ENCODE peak calls at places on chromosome 5, in seven cellular contexts. One of them, this sample, is unnamed.

GRCh38 chr5:159727167-159727566 is 189.1 kb upstream of the ADRA1B start:
- DNase-seq in AG09319: no peak
- DNase-seq in AG08395: no peak
- DNase-seq in trophoblast cell: no peak
- DNase-seq in hippocampal formation: no peak
- DNase-seq in esophagus squamous epithelium: no peak
- DNase-seq in stimulated activated CD4-positive, alpha-beta T cell treated with anti-CD3 and anti-CD28 coated beads, Interleukin-1b, Interleukin-23, amount 100 ng/mL, for 24 hours: no peak
- DNase-seq in this sample: no peak

GRCh38 chr5:167897371-167897770 is 394.1 kb upstream of the WWC1 start:
- DNase-seq in stimulated activated CD4-positive, alpha-beta T cell treated with anti-CD3 and anti-CD28 coated beads, Interleukin-1b, Interleukin-23, amount 100 ng/mL, for 24 hours: no peak
- DNase-seq in esophagus squamous epithelium: no peak
- DNase-seq in trophoblast cell: no peak
- DNase-seq in AG08395: no peak
- DNase-seq in AG09319: no peak
- DNase-seq in hippocampal formation: no peak
- DNase-seq in this sample: no peak

GRCh38 chr5:79875230-79875629 is 115.8 kb downstream of the MTX3 start:
- DNase-seq in esophagus squamous epithelium: no peak
- DNase-seq in hippocampal formation: no peak
- DNase-seq in AG08395: no peak
- DNase-seq in stimulated activated CD4-positive, alpha-beta T cell treated with anti-CD3 and anti-CD28 coated beads, Interleukin-1b, Interleukin-23, amount 100 ng/mL, for 24 hours: no peak
- DNase-seq in trophoblast cell: no peak
- DNase-seq in AG09319: no peak
- DNase-seq in this sample: no peak

GRCh38 chr5:56565693-56566092 is 249.7 kb upstream of the MAP3K1 start:
- DNase-seq in stimulated activated CD4-positive, alpha-beta T cell treated with anti-CD3 and anti-CD28 coated beads, Interleukin-1b, Interleukin-23, amount 100 ng/mL, for 24 hours: no peak
- DNase-seq in esophagus squamous epithelium: no peak
- DNase-seq in trophoblast cell: no peak
- DNase-seq in AG08395: no peak
- DNase-seq in AG09319: no peak
- DNase-seq in hippocampal formation: no peak
- DNase-seq in this sample: no peak

GRCh38 chr5:125198270-125198974 is 452.0 kb upstream of the ZNF608 start:
- DNase-seq in AG08395: peak; percentile 50
- DNase-seq in AG09319: peak; percentile 84
- DNase-seq in stimulated activated CD4-positive, alpha-beta T cell treated with anti-CD3 and anti-CD28 coated beads, Interleukin-1b, Interleukin-23, amount 100 ng/mL, for 24 hours: no peak
- DNase-seq in esophagus squamous epithelium: no peak
- DNase-seq in trophoblast cell: no peak
- DNase-seq in hippocampal formation: peak; percentile 59
- DNase-seq in this sample: peak; percentile 74

GRCh38 chr5:179142434-179143198 is 82.4 kb downstream of the ZNF354C start:
- DNase-seq in trophoblast cell: peak; percentile 10
- DNase-seq in AG09319: no peak
- DNase-seq in stimulated activated CD4-positive, alpha-beta T cell treated with anti-CD3 and anti-CD28 coated beads, Interleukin-1b, Interleukin-23, amount 100 ng/mL, for 24 hours: no peak
- DNase-seq in esophagus squamous epithelium: no peak
- DNase-seq in hippocampal formation: no peak
- DNase-seq in AG08395: peak; percentile 48
- DNase-seq in this sample: no peak

GRCh38 chr5:173069661-173070060 is 13.5 kb downstream of the CREBRF start:
- DNase-seq in AG08395: no peak
- DNase-seq in trophoblast cell: peak; percentile 82
- DNase-seq in AG09319: no peak
- DNase-seq in stimulated activated CD4-positive, alpha-beta T cell treated with anti-CD3 and anti-CD28 coated beads, Interleukin-1b, Interleukin-23, amount 100 ng/mL, for 24 hours: no peak
- DNase-seq in esophagus squamous epithelium: no peak
- DNase-seq in hippocampal formation: no peak
- DNase-seq in this sample: no peak

GRCh38 chr5:117954341-117954740 is 1034.0 kb downstream of the DTWD2 start:
- DNase-seq in trophoblast cell: no peak
- DNase-seq in AG09319: peak; percentile 18
- DNase-seq in esophagus squamous epithelium: no peak
- DNase-seq in hippocampal formation: no peak
- DNase-seq in stimulated activated CD4-positive, alpha-beta T cell treated with anti-CD3 and anti-CD28 coated beads, Interleukin-1b, Interleukin-23, amount 100 ng/mL, for 24 hours: no peak
- DNase-seq in AG08395: peak; percentile 15
- DNase-seq in this sample: no peak

GRCh38 chr5:154157483-154158378 is 32.8 kb upstream of the GALNT10 start:
- DNase-seq in hippocampal formation: no peak
- DNase-seq in trophoblast cell: no peak
- DNase-seq in AG09319: no peak
- DNase-seq in stimulated activated CD4-positive, alpha-beta T cell treated with anti-CD3 and anti-CD28 coated beads, Interleukin-1b, Interleukin-23, amount 100 ng/mL, for 24 hours: no peak
- DNase-seq in AG08395: no peak
- DNase-seq in esophagus squamous epithelium: no peak
- DNase-seq in this sample: peak; percentile 37

GRCh38 chr5:12413585-12413984 is 509.3 kb upstream of the CTNND2 start:
- DNase-seq in AG09319: no peak
- DNase-seq in AG08395: no peak
- DNase-seq in stimulated activated CD4-positive, alpha-beta T cell treated with anti-CD3 and anti-CD28 coated beads, Interleukin-1b, Interleukin-23, amount 100 ng/mL, for 24 hours: no peak
- DNase-seq in trophoblast cell: no peak
- DNase-seq in hippocampal formation: no peak
- DNase-seq in esophagus squamous epithelium: no peak
- DNase-seq in this sample: no peak

GRCh38 chr5:168693297-168693696 is 114.1 kb upstream of the PANK3 start:
- DNase-seq in hippocampal formation: no peak
- DNase-seq in trophoblast cell: no peak
- DNase-seq in esophagus squamous epithelium: no peak
- DNase-seq in stimulated activated CD4-positive, alpha-beta T cell treated with anti-CD3 and anti-CD28 coated beads, Interleukin-1b, Interleukin-23, amount 100 ng/mL, for 24 hours: no peak
- DNase-seq in AG09319: no peak
- DNase-seq in AG08395: no peak
- DNase-seq in this sample: no peak

GRCh38 chr5:124263680-124264491 is 482.6 kb downstream of the ZNF608 start:
- DNase-seq in esophagus squamous epithelium: no peak
- DNase-seq in AG09319: no peak
- DNase-seq in hippocampal formation: peak; percentile 87
- DNase-seq in AG08395: no peak
- DNase-seq in stimulated activated CD4-positive, alpha-beta T cell treated with anti-CD3 and anti-CD28 coated beads, Interleukin-1b, Interleukin-23, amount 100 ng/mL, for 24 hours: no peak
- DNase-seq in trophoblast cell: no peak
- DNase-seq in this sample: no peak

GRCh38 chr5:72597456-72597948 is 90.3 kb upstream of the ZNF366 start:
- DNase-seq in AG09319: peak; percentile 59
- DNase-seq in AG08395: peak; percentile 86
- DNase-seq in stimulated activated CD4-positive, alpha-beta T cell treated with anti-CD3 and anti-CD28 coated beads, Interleukin-1b, Interleukin-23, amount 100 ng/mL, for 24 hours: no peak
- DNase-seq in esophagus squamous epithelium: no peak
- DNase-seq in trophoblast cell: peak; percentile 71
- DNase-seq in hippocampal formation: no peak
- DNase-seq in this sample: no peak

GRCh38 chr5:153748823-153749222 is 258.4 kb downstream of the GRIA1 start:
- DNase-seq in stimulated activated CD4-positive, alpha-beta T cell treated with anti-CD3 and anti-CD28 coated beads, Interleukin-1b, Interleukin-23, amount 100 ng/mL, for 24 hours: no peak
- DNase-seq in AG09319: no peak
- DNase-seq in trophoblast cell: no peak
- DNase-seq in AG08395: no peak
- DNase-seq in esophagus squamous epithelium: no peak
- DNase-seq in hippocampal formation: no peak
- DNase-seq in this sample: no peak

GRCh38 chr5:14668247-14668646 is 3.7 kb downstream of the OTULIN start:
- DNase-seq in esophagus squamous epithelium: no peak
- DNase-seq in stimulated activated CD4-positive, alpha-beta T cell treated with anti-CD3 and anti-CD28 coated beads, Interleukin-1b, Interleukin-23, amount 100 ng/mL, for 24 hours: no peak
- DNase-seq in trophoblast cell: no peak
- DNase-seq in AG09319: no peak
- DNase-seq in hippocampal formation: no peak
- DNase-seq in AG08395: no peak
- DNase-seq in this sample: no peak

GRCh38 chr5:176877793-176878331 is 21.3 kb downstream of the HK3 start:
- DNase-seq in AG09319: no peak
- DNase-seq in trophoblast cell: no peak
- DNase-seq in hippocampal formation: no peak
- DNase-seq in stimulated activated CD4-positive, alpha-beta T cell treated with anti-CD3 and anti-CD28 coated beads, Interleukin-1b, Interleukin-23, amount 100 ng/mL, for 24 hours: no peak
- DNase-seq in esophagus squamous epithelium: no peak
- DNase-seq in AG08395: no peak
- DNase-seq in this sample: no peak

GRCh38 chr5:57524661-57525060 is 42.0 kb upstream of the ACTBL2 start:
- DNase-seq in AG08395: no peak
- DNase-seq in esophagus squamous epithelium: no peak
- DNase-seq in trophoblast cell: no peak
- DNase-seq in hippocampal formation: no peak
- DNase-seq in AG09319: no peak
- DNase-seq in stimulated activated CD4-positive, alpha-beta T cell treated with anti-CD3 and anti-CD28 coated beads, Interleukin-1b, Interleukin-23, amount 100 ng/mL, for 24 hours: no peak
- DNase-seq in this sample: no peak

GRCh38 chr5:143235423-143235822 is 168.1 kb downstream of the NR3C1 start:
- DNase-seq in trophoblast cell: no peak
- DNase-seq in AG09319: no peak
- DNase-seq in AG08395: peak; percentile 88
- DNase-seq in esophagus squamous epithelium: no peak
- DNase-seq in stimulated activated CD4-positive, alpha-beta T cell treated with anti-CD3 and anti-CD28 coated beads, Interleukin-1b, Interleukin-23, amount 100 ng/mL, for 24 hours: no peak
- DNase-seq in hippocampal formation: no peak
- DNase-seq in this sample: no peak

GRCh38 chr5:17180957-17181723 is 36.3 kb upstream of the BASP1 start:
- DNase-seq in AG08395: peak; percentile 68
- DNase-seq in stimulated activated CD4-positive, alpha-beta T cell treated with anti-CD3 and anti-CD28 coated beads, Interleukin-1b, Interleukin-23, amount 100 ng/mL, for 24 hours: no peak
- DNase-seq in AG09319: peak; percentile 51
- DNase-seq in hippocampal formation: no peak
- DNase-seq in trophoblast cell: peak; percentile 96
- DNase-seq in esophagus squamous epithelium: no peak
- DNase-seq in this sample: no peak

GRCh38 chr5:176501333-176501732 is 35.9 kb downstream of the RNF44 start:
- DNase-seq in hippocampal formation: no peak
- DNase-seq in AG08395: peak; percentile 85
- DNase-seq in esophagus squamous epithelium: no peak
- DNase-seq in AG09319: peak; percentile 65
- DNase-seq in trophoblast cell: no peak
- DNase-seq in stimulated activated CD4-positive, alpha-beta T cell treated with anti-CD3 and anti-CD28 coated beads, Interleukin-1b, Interleukin-23, amount 100 ng/mL, for 24 hours: no peak
- DNase-seq in this sample: no peak

GRCh38 chr5:123398058-123398728 is 25.0 kb downstream of the CEP120 start:
- DNase-seq in hippocampal formation: no peak
- DNase-seq in esophagus squamous epithelium: no peak
- DNase-seq in trophoblast cell: no peak
- DNase-seq in stimulated activated CD4-positive, alpha-beta T cell treated with anti-CD3 and anti-CD28 coated beads, Interleukin-1b, Interleukin-23, amount 100 ng/mL, for 24 hours: no peak
- DNase-seq in AG08395: no peak
- DNase-seq in AG09319: no peak
- DNase-seq in this sample: no peak

GRCh38 chr5:159034083-159034824 is 65.5 kb downstream of the EBF1 start:
- DNase-seq in stimulated activated CD4-positive, alpha-beta T cell treated with anti-CD3 and anti-CD28 coated beads, Interleukin-1b, Interleukin-23, amount 100 ng/mL, for 24 hours: no peak
- DNase-seq in esophagus squamous epithelium: no peak
- DNase-seq in trophoblast cell: no peak
- DNase-seq in AG09319: no peak
- DNase-seq in AG08395: no peak
- DNase-seq in hippocampal formation: no peak
- DNase-seq in this sample: no peak

GRCh38 chr5:158976035-158976434 is 123.7 kb downstream of the EBF1 start:
- DNase-seq in hippocampal formation: no peak
- DNase-seq in AG08395: peak; percentile 85
- DNase-seq in stimulated activated CD4-positive, alpha-beta T cell treated with anti-CD3 and anti-CD28 coated beads, Interleukin-1b, Interleukin-23, amount 100 ng/mL, for 24 hours: no peak
- DNase-seq in esophagus squamous epithelium: no peak
- DNase-seq in trophoblast cell: no peak
- DNase-seq in AG09319: no peak
- DNase-seq in this sample: no peak

GRCh38 chr5:144395704-144396103 is 225.0 kb downstream of the KCTD16 start:
- DNase-seq in AG08395: no peak
- DNase-seq in trophoblast cell: no peak
- DNase-seq in stimulated activated CD4-positive, alpha-beta T cell treated with anti-CD3 and anti-CD28 coated beads, Interleukin-1b, Interleukin-23, amount 100 ng/mL, for 24 hours: no peak
- DNase-seq in hippocampal formation: no peak
- DNase-seq in esophagus squamous epithelium: no peak
- DNase-seq in AG09319: no peak
- DNase-seq in this sample: no peak

GRCh38 chr5:152113401-152113800 is 188.8 kb upstream of the GLRA1 start:
- DNase-seq in esophagus squamous epithelium: no peak
- DNase-seq in AG09319: no peak
- DNase-seq in trophoblast cell: no peak
- DNase-seq in hippocampal formation: no peak
- DNase-seq in stimulated activated CD4-positive, alpha-beta T cell treated with anti-CD3 and anti-CD28 coated beads, Interleukin-1b, Interleukin-23, amount 100 ng/mL, for 24 hours: no peak
- DNase-seq in AG08395: no peak
- DNase-seq in this sample: no peak

GRCh38 chr5:66617223-66617861 is 21.1 kb downstream of the MAST4 start:
- DNase-seq in AG08395: no peak
- DNase-seq in esophagus squamous epithelium: no peak
- DNase-seq in hippocampal formation: no peak
- DNase-seq in AG09319: no peak
- DNase-seq in trophoblast cell: no peak
- DNase-seq in stimulated activated CD4-positive, alpha-beta T cell treated with anti-CD3 and anti-CD28 coated beads, Interleukin-1b, Interleukin-23, amount 100 ng/mL, for 24 hours: no peak
- DNase-seq in this sample: no peak

GRCh38 chr5:35091734-35092133 is 44.0 kb upstream of the AGXT2 start:
- DNase-seq in AG08395: no peak
- DNase-seq in AG09319: no peak
- DNase-seq in hippocampal formation: no peak
- DNase-seq in esophagus squamous epithelium: no peak
- DNase-seq in trophoblast cell: no peak
- DNase-seq in stimulated activated CD4-positive, alpha-beta T cell treated with anti-CD3 and anti-CD28 coated beads, Interleukin-1b, Interleukin-23, amount 100 ng/mL, for 24 hours: no peak
- DNase-seq in this sample: no peak

GRCh38 chr5:111859031-111859430 is 102.0 kb upstream of the NREP start:
- DNase-seq in trophoblast cell: no peak
- DNase-seq in stimulated activated CD4-positive, alpha-beta T cell treated with anti-CD3 and anti-CD28 coated beads, Interleukin-1b, Interleukin-23, amount 100 ng/mL, for 24 hours: no peak
- DNase-seq in esophagus squamous epithelium: no peak
- DNase-seq in AG09319: no peak
- DNase-seq in AG08395: peak; percentile 4
- DNase-seq in hippocampal formation: no peak
- DNase-seq in this sample: no peak

GRCh38 chr5:159098285-159099048 is 1.2 kb downstream of the EBF1 start:
- DNase-seq in AG08395: no peak
- DNase-seq in esophagus squamous epithelium: no peak
- DNase-seq in stimulated activated CD4-positive, alpha-beta T cell treated with anti-CD3 and anti-CD28 coated beads, Interleukin-1b, Interleukin-23, amount 100 ng/mL, for 24 hours: no peak
- DNase-seq in hippocampal formation: no peak
- DNase-seq in trophoblast cell: no peak
- DNase-seq in AG09319: no peak
- DNase-seq in this sample: no peak

GRCh38 chr5:139470821-139471300 is at the start of gene SMIM33:
- DNase-seq in stimulated activated CD4-positive, alpha-beta T cell treated with anti-CD3 and anti-CD28 coated beads, Interleukin-1b, Interleukin-23, amount 100 ng/mL, for 24 hours: no peak
- DNase-seq in AG09319: no peak
- DNase-seq in esophagus squamous epithelium: no peak
- DNase-seq in AG08395: no peak
- DNase-seq in hippocampal formation: no peak
- DNase-seq in trophoblast cell: no peak
- DNase-seq in this sample: no peak

GRCh38 chr5:68533571-68534051 is 318.1 kb downstream of the PIK3R1 start:
- DNase-seq in AG08395: peak; percentile 3
- DNase-seq in hippocampal formation: no peak
- DNase-seq in trophoblast cell: no peak
- DNase-seq in stimulated activated CD4-positive, alpha-beta T cell treated with anti-CD3 and anti-CD28 coated beads, Interleukin-1b, Interleukin-23, amount 100 ng/mL, for 24 hours: no peak
- DNase-seq in AG09319: no peak
- DNase-seq in esophagus squamous epithelium: no peak
- DNase-seq in this sample: peak; percentile 50

GRCh38 chr5:157994271-157994691 is 135.3 kb upstream of the CLINT1 start:
- DNase-seq in hippocampal formation: no peak
- DNase-seq in AG09319: no peak
- DNase-seq in esophagus squamous epithelium: no peak
- DNase-seq in trophoblast cell: no peak
- DNase-seq in stimulated activated CD4-positive, alpha-beta T cell treated with anti-CD3 and anti-CD28 coated beads, Interleukin-1b, Interleukin-23, amount 100 ng/mL, for 24 hours: no peak
- DNase-seq in AG08395: no peak
- DNase-seq in this sample: no peak

GRCh38 chr5:116178925-116179324 is 94.1 kb downstream of the COMMD10 start:
- DNase-seq in AG09319: no peak
- DNase-seq in stimulated activated CD4-positive, alpha-beta T cell treated with anti-CD3 and anti-CD28 coated beads, Interleukin-1b, Interleukin-23, amount 100 ng/mL, for 24 hours: no peak
- DNase-seq in hippocampal formation: no peak
- DNase-seq in AG08395: no peak
- DNase-seq in trophoblast cell: no peak
- DNase-seq in esophagus squamous epithelium: no peak
- DNase-seq in this sample: no peak

GRCh38 chr5:177447611-177448243 is 1.1 kb downstream of the PRR7 start:
- DNase-seq in esophagus squamous epithelium: no peak
- DNase-seq in trophoblast cell: no peak
- DNase-seq in AG09319: no peak
- DNase-seq in AG08395: peak; percentile 76
- DNase-seq in hippocampal formation: peak; percentile 84
- DNase-seq in stimulated activated CD4-positive, alpha-beta T cell treated with anti-CD3 and anti-CD28 coated beads, Interleukin-1b, Interleukin-23, amount 100 ng/mL, for 24 hours: no peak
- DNase-seq in this sample: no peak

GRCh38 chr5:54091416-54092130 is 218.8 kb downstream of the ARL15 start:
- DNase-seq in hippocampal formation: no peak
- DNase-seq in AG08395: no peak
- DNase-seq in trophoblast cell: no peak
- DNase-seq in AG09319: no peak
- DNase-seq in esophagus squamous epithelium: no peak
- DNase-seq in stimulated activated CD4-positive, alpha-beta T cell treated with anti-CD3 and anti-CD28 coated beads, Interleukin-1b, Interleukin-23, amount 100 ng/mL, for 24 hours: no peak
- DNase-seq in this sample: peak; percentile 19

GRCh38 chr5:53160895-53161294 is 51.3 kb upstream of the MOCS2 start:
- DNase-seq in trophoblast cell: no peak
- DNase-seq in stimulated activated CD4-positive, alpha-beta T cell treated with anti-CD3 and anti-CD28 coated beads, Interleukin-1b, Interleukin-23, amount 100 ng/mL, for 24 hours: no peak
- DNase-seq in hippocampal formation: no peak
- DNase-seq in AG09319: no peak
- DNase-seq in esophagus squamous epithelium: no peak
- DNase-seq in AG08395: no peak
- DNase-seq in this sample: no peak

GRCh38 chr5:3325206-3325605 is 270.4 kb upstream of the IRX1 start:
- DNase-seq in hippocampal formation: no peak
- DNase-seq in stimulated activated CD4-positive, alpha-beta T cell treated with anti-CD3 and anti-CD28 coated beads, Interleukin-1b, Interleukin-23, amount 100 ng/mL, for 24 hours: no peak
- DNase-seq in esophagus squamous epithelium: no peak
- DNase-seq in AG09319: no peak
- DNase-seq in AG08395: peak; percentile 52
- DNase-seq in trophoblast cell: no peak
- DNase-seq in this sample: peak; percentile 84

GRCh38 chr5:112002368-112002767 is 245.4 kb upstream of the NREP start:
- DNase-seq in hippocampal formation: no peak
- DNase-seq in AG09319: no peak
- DNase-seq in trophoblast cell: no peak
- DNase-seq in esophagus squamous epithelium: no peak
- DNase-seq in stimulated activated CD4-positive, alpha-beta T cell treated with anti-CD3 and anti-CD28 coated beads, Interleukin-1b, Interleukin-23, amount 100 ng/mL, for 24 hours: no peak
- DNase-seq in AG08395: no peak
- DNase-seq in this sample: no peak

This sample was measured in prostate gland.